ENCODE peak calls at places on chromosomes 5 and 9, in seven cellular contexts. S is hepatocyte, H is OCI-LY7, N is HepG2, J is mucosa of descending colon, D is cardiac fibroblast, G is aorta. U is an unnamed sample.

GRCh38 chr9:92717201-92718085 is 47.2 kb downstream of the BICD2 start:
- DNase-seq in S (no peak), H (peak), N (no peak), J (no peak), D (no peak), G (no peak), U (no peak)

GRCh38 chr5:146520731-146521130 is 4.7 kb upstream of the GPR151 start:
- DNase-seq in S (peak), H (no peak), N (peak), J (no peak), D (no peak), G (no peak), U (no peak)

GRCh38 chr9:101460965-101461364 is 25.4 kb upstream of the ALDOB start:
- DNase-seq in S (no peak), H (no peak), N (no peak), J (no peak), D (no peak), G (no peak), U (no peak)

GRCh38 chr5:154202379-154203260 is 12.1 kb downstream of the GALNT10 start:
- DNase-seq in S (no peak), H (no peak), N (no peak), J (peak), D (no peak), G (no peak), U (no peak)

GRCh38 chr9:91119147-91119546 is 242.6 kb downstream of the AUH start:
- DNase-seq in S (no peak), H (no peak), N (no peak), J (no peak), D (peak), G (no peak), U (no peak)

GRCh38 chr5:43242196-43242595 is 50.2 kb downstream of the NIM1K start:
- DNase-seq in S (no peak), H (no peak), N (no peak), J (no peak), D (no peak), G (no peak), U (no peak)

GRCh38 chr5:9361835-9362234 is 184.0 kb downstream of the SEMA5A start:
- DNase-seq in S (peak), H (peak), N (peak), J (peak), D (peak), G (no peak), U (no peak)

GRCh38 chr9:108766786-108767185 is 89.0 kb downstream of the ACTL7B start:
- DNase-seq in S (no peak), H (no peak), N (no peak), J (no peak), D (no peak), G (no peak), U (no peak)

GRCh38 chr9:100099722-100100042 is 639 bp downstream of the INVS start:
- DNase-seq in S (peak), H (no peak), N (peak), J (peak), D (no peak), G (no peak), U (no peak)

GRCh38 chr5:59992206-59992605 is 98.7 kb upstream of the PDE4D start:
- DNase-seq in S (no peak), H (no peak), N (no peak), J (no peak), D (no peak), G (no peak), U (no peak)

GRCh38 chr5:56637321-56637920 is 177.9 kb upstream of the MAP3K1 start:
- DNase-seq in S (peak), H (no peak), N (peak), J (no peak), D (peak), G (no peak), U (no peak)

GRCh38 chr5:154221371-154221896 is 30.9 kb downstream of the GALNT10 start:
- DNase-seq in S (peak), H (no peak), N (no peak), J (no peak), D (peak), G (peak), U (peak)

GRCh38 chr5:67495072-67495471 is 298.5 kb upstream of the CD180 start:
- DNase-seq in S (no peak), H (no peak), N (no peak), J (no peak), D (no peak), G (no peak), U (no peak)

GRCh38 chr9:72633966-72634365 is 112.6 kb downstream of the TMC1 start:
- DNase-seq in S (no peak), H (no peak), N (no peak), J (no peak), D (peak), G (no peak), U (no peak)

GRCh38 chr9:19216466-19216865 is 14.0 kb upstream of the DENND4C start:
- DNase-seq in S (no peak), H (no peak), N (no peak), J (no peak), D (no peak), G (no peak), U (no peak)

GRCh38 chr5:173884402-173885053 is 3.6 kb upstream of the CPEB4 start:
- DNase-seq in S (peak), H (peak), N (no peak), J (peak), D (no peak), G (no peak), U (no peak)

GRCh38 chr5:123035950-123036390 is 555 bp downstream of the PPIC start:
- DNase-seq in S (peak), H (no peak), N (peak), J (no peak), D (peak), G (peak), U (peak)

GRCh38 chr9:6014668-6015270 is 655 bp downstream of the RANBP6 start:
- DNase-seq in S (peak), H (no peak), N (peak), J (no peak), D (peak), G (no peak), U (no peak)

GRCh38 chr5:59579101-59579885 is 314.2 kb downstream of the PDE4D start:
- DNase-seq in S (no peak), H (no peak), N (peak), J (no peak), D (no peak), G (no peak), U (no peak)

GRCh38 chr5:9587135-9587534 is 41.3 kb upstream of the SEMA5A start:
- DNase-seq in S (no peak), H (no peak), N (no peak), J (no peak), D (no peak), G (no peak), U (no peak)

GRCh38 chr5:175257847-175258194 is 186.2 kb downstream of the DRD1 start:
- DNase-seq in S (no peak), H (no peak), N (no peak), J (no peak), D (no peak), G (no peak), U (no peak)

GRCh38 chr5:62305358-62305714 is 670 bp upstream of the KIF2A start:
- DNase-seq in S (no peak), H (no peak), N (no peak), J (no peak), D (no peak), G (no peak), U (no peak)

GRCh38 chr9:79847074-79847473 is 275.3 kb downstream of the TLE4 start:
- DNase-seq in S (no peak), H (no peak), N (no peak), J (no peak), D (no peak), G (no peak), U (no peak)

GRCh38 chr9:93192721-93193372 is 8.9 kb downstream of the WNK2 start:
- DNase-seq in S (no peak), H (no peak), N (no peak), J (peak), D (no peak), G (no peak), U (no peak)

GRCh38 chr5:173925449-173926071 is 37.4 kb downstream of the CPEB4 start:
- DNase-seq in S (peak), H (peak), N (no peak), J (peak), D (peak), G (peak), U (peak)

GRCh38 chr5:19739691-19740090 is 248.3 kb downstream of the CDH18 start:
- DNase-seq in S (no peak), H (no peak), N (no peak), J (no peak), D (no peak), G (no peak), U (no peak)

GRCh38 chr5:162096448-162096847 is 28.9 kb downstream of the GABRG2 start:
- DNase-seq in S (peak), H (no peak), N (no peak), J (no peak), D (no peak), G (no peak), U (no peak)

GRCh38 chr5:143416411-143416810 is 12.9 kb upstream of the NR3C1 start:
- DNase-seq in S (no peak), H (no peak), N (no peak), J (no peak), D (no peak), G (no peak), U (no peak)

GRCh38 chr5:143413964-143414669 is 10.6 kb upstream of the NR3C1 start:
- DNase-seq in S (no peak), H (peak), N (no peak), J (no peak), D (peak), G (no peak), U (no peak)

GRCh38 chr5:143418140-143418866 is 14.8 kb upstream of the NR3C1 start:
- DNase-seq in S (peak), H (no peak), N (peak), J (peak), D (no peak), G (no peak), U (no peak)

GRCh38 chr5:143412656-143413342 is 9.3 kb upstream of the NR3C1 start:
- DNase-seq in S (no peak), H (no peak), N (no peak), J (no peak), D (no peak), G (no peak), U (no peak)

GRCh38 chr5:143417503-143418139 is 14.1 kb upstream of the NR3C1 start:
- DNase-seq in S (no peak), H (no peak), N (no peak), J (no peak), D (no peak), G (no peak), U (no peak)
- H3K4me3 ChIP-seq in S (no peak), H (no peak), N (no peak), J (no peak), D (no peak), G (no peak), U (no peak)

DNA sequence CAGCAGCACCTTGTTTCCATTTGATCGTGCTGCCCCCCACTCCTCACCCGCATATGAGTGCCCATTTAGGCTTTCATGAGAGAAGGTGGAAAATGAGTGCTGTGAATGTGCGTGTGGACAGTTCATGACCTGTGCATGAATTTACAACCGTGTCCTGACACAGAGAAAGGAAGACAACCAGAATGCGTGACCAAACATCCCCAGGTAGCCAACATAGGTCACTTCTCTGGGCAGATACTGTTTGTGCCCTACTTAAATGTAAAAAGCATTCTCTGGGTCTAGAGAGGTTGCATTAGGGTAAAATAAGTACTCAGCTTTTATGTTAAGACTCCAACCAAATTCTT is 346.8 kb upstream of the SLC30A5 start:
- DNase-seq in S (no peak), H (no peak), N (no peak), J (no peak), D (no peak), G (no peak), U (no peak)
- H3K4me3 ChIP-seq in S (no peak), H (no peak), N (no peak), J (no peak), D (no peak), G (no peak), U (no peak)

DNA sequence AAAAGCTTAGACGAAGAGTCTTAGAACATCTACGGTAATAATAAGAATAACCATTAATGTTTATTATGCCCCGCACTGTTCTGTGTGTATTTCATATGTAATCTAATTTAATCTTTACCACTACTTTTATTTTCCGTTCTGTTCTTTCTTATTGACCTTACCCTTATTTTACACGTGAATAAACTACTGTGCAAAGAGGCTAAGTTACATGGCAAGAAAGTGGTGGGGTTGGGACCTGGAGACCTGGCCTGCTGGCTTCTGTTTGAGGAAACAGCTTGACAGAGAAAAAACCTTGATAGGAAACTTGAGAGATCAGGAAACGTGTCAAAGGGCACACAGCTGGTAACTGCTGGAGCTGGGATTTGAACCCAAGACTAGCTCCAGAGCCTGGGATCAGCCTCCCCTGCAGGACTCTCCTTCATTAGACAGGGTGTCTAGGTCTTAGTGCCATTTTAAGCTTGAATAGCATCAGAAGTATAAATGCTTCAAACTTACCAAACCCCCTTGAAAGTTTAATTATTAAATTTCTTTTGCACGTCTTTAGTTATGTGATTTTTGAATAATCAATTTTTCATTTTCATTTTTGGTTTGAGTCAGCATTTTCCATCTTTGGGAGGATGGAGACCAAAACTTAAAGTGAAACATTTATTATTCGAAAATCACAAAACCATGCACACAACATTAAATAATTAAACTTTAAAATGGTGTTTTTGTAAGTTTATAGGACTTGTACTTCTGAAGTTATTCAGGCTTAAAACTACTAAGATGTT is 129.5 kb downstream of the RGS3 start:
- DNase-seq in S (no peak), H (no peak), N (no peak), J (no peak), D (no peak), G (no peak), U (no peak)
- H3K4me3 ChIP-seq in S (no peak), H (no peak), N (no peak), J (no peak), D (no peak), G (no peak), U (peak)

GRCh38 chr9:86280580-86280979 is 1.8 kb downstream of the ISCA1 start:
- DNase-seq in S (no peak), H (no peak), N (no peak), J (no peak), D (no peak), G (no peak), U (no peak)
- H3K4me3 ChIP-seq in S (no peak), H (peak), N (peak), J (no peak), D (no peak), G (no peak), U (peak)

U was measured in tibial artery.